ENCODE peak calls at places on chromosome 1, in eight cellular contexts. Z is transverse colon, M is psoas muscle, R is heart right ventricle, O is left ventricle myocardium inferior, G is tibial artery, L is PC-3, P is hepatocyte. J is an unnamed sample.

GRCh38 chr1:53984701-53985100 is 33.3 kb downstream of the LDLRAD1 start:
- DNase-seq in Z (no peak), M (no peak), R (no peak), O (no peak), G (no peak), L (no peak), P (no peak), J (no peak)

GRCh38 chr1:14071581-14071980 is 371.6 kb downstream of the PRDM2 start:
- DNase-seq in Z (no peak), M (no peak), R (no peak), O (no peak), G (no peak), L (peak; percentile 5), P (no peak), J (no peak)

GRCh38 chr1:117531222-117531621 is 74.6 kb upstream of the TENT5C start:
- DNase-seq in Z (no peak), M (no peak), R (no peak), O (no peak), G (no peak), L (no peak), P (no peak), J (no peak)

GRCh38 chr1:100794719-100795645 is 75.4 kb downstream of the VCAM1 start:
- DNase-seq in Z (no peak), M (no peak), R (no peak), O (no peak), G (no peak), L (peak; percentile 54), P (no peak), J (no peak)

GRCh38 chr1:183093066-183093668 is 69.9 kb downstream of the LAMC1 start:
- DNase-seq in Z (no peak), M (no peak), R (no peak), O (no peak), G (no peak), L (no peak), P (no peak), J (no peak)

GRCh38 chr1:204647114-204647804 is 38.3 kb downstream of the LRRN2 start:
- DNase-seq in Z (peak; percentile 44), M (no peak), R (no peak), O (no peak), G (peak; percentile 10), L (peak; percentile 94), P (peak; percentile 74), J (peak; percentile 55)

GRCh38 chr1:21003281-21003680 is 173.4 kb downstream of the EIF4G3 start:
- DNase-seq in Z (no peak), M (no peak), R (no peak), O (no peak), G (no peak), L (no peak), P (no peak), J (no peak)

GRCh38 chr1:46039571-46040052 is 92.8 kb downstream of the PIK3R3 start:
- DNase-seq in Z (peak; percentile 39), M (peak; percentile 52), R (no peak), O (no peak), G (no peak), L (peak; percentile 73), P (no peak), J (no peak)

GRCh38 chr1:39623053-39623452 is 16.4 kb downstream of the HEYL start:
- DNase-seq in Z (no peak), M (peak; percentile 75), R (peak; percentile 84), O (peak; percentile 79), G (peak; percentile 91), L (no peak), P (no peak), J (no peak)

GRCh38 chr1:31831397-31832378 is 15.9 kb upstream of the SPOCD1 start:
- DNase-seq in Z (no peak), M (no peak), R (no peak), O (no peak), G (no peak), L (peak; percentile 23), P (no peak), J (no peak)

GRCh38 chr1:36207339-36207738 is 16.9 kb upstream of the THRAP3 start:
- DNase-seq in Z (peak; percentile 29), M (peak; percentile 74), R (peak; percentile 61), O (peak; percentile 49), G (peak; percentile 94), L (peak; percentile 32), P (no peak), J (no peak)

GRCh38 chr1:231973840-231974239 is 347.2 kb downstream of the DISC1 start:
- DNase-seq in Z (no peak), M (no peak), R (no peak), O (no peak), G (no peak), L (no peak), P (no peak), J (no peak)

GRCh38 chr1:13774121-13774520 is 74.1 kb downstream of the PRDM2 start:
- DNase-seq in Z (no peak), M (no peak), R (no peak), O (no peak), G (no peak), L (no peak), P (no peak), J (no peak)

GRCh38 chr1:160400284-160400645 is at the start of gene VANGL2:
- DNase-seq in Z (peak; percentile 83), M (peak; percentile 86), R (peak; percentile 88), O (peak; percentile 83), G (no peak), L (no peak), P (peak; percentile 92), J (peak; percentile 87)

DNA sequence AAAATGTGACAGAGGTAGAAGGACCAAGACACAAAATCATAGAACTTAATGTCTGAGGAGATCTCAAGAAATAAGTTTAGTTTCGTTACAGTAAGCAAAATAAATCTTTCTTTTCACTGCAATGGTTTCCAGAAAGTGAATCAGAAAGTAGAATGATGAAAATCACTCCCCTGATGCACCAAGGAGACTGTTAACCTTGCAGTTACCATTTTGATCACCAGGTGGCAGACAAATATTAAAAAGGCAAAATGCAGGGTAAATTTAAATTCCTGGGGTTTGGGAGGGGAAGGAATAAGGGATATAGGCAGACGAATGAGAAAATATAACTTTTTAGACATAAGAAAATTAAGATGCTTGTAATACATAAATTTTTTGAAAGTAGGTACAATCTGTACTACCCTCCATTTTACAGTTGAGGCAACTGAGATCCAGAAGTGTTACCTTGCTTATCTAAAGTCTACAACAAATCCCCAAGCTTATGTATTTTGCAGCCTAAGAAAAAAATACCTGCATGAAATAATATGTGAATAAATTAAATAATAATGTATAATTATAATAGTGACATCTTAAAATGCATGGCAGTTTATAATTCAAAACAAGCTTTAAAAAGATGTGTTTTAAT is 253.2 kb downstream of the CRB1 start:
- DNase-seq in Z (no peak), M (no peak), R (no peak), O (no peak), G (no peak), L (peak; percentile 60), P (peak; percentile 42), J (peak; percentile 47)
- TF ChIP-seq CTCF in Z (peak; percentile 39), M (peak; percentile 50), R (peak; percentile 53), O (peak; percentile 65), G (peak; percentile 35), L (peak; percentile 72), P (peak; percentile 67), J (peak; percentile 70)

GRCh38 chr1:68218485-68218884 is 13.8 kb downstream of the WLS start:
- DNase-seq in Z (no peak), M (no peak), R (no peak), O (no peak), G (no peak), L (no peak), P (no peak), J (peak; percentile 43)
- H3K4me1 ChIP-seq in Z (peaks cover 30% of the 10 kb centered on the region), M (peaks cover 51% of the 10 kb centered on the region), R (peaks cover 64% of the 10 kb centered on the region), O (peaks cover 91% of the 10 kb centered on the region), G (peaks cover 50% of the 10 kb centered on the region), L (peaks cover 29% of the 10 kb centered on the region), P (peaks cover 36% of the 10 kb centered on the region), J (peaks cover 48% of the 10 kb centered on the region)

DNA sequence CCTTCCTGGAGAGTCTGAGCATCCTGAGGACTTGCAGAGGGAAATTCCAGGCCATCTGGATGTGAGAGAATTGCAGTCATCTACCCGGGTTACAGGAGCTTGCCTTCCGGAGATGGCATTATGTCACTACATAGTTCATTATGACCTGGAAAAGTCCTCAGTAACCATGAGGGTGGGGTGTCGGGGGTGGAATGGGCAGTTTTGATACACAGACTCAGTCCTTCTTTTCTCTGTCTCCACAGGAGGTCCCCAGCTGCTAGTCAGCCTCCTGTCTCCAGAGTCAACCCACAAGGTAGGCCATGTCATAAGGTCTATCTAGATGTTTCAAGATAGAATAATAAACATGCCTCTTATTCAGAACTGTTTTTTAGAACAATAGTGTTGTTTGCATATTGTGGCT is 268.2 kb upstream of the SGIP1 start:
- DNase-seq in Z (no peak), M (no peak), R (no peak), O (no peak), G (no peak), L (no peak), P (no peak), J (no peak)
- H3K4me3 ChIP-seq in Z (no peak overlapping the region), M (no peak overlapping the region), R (no peak overlapping the region), O (no peak overlapping the region), G (no peak overlapping the region), L (no peak overlapping the region), P (no peak overlapping the region), J (no peak overlapping the region)

GRCh38 chr1:98049370-98050115 is 128.7 kb upstream of the DPYD start:
- DNase-seq in Z (no peak), M (no peak), R (no peak), O (no peak), G (no peak), L (no peak), P (no peak), J (no peak)
- TF ChIP-seq CTCF in Z (no peak), M (no peak), R (no peak), O (no peak), G (no peak), L (no peak), P (no peak), J (no peak)

DNA sequence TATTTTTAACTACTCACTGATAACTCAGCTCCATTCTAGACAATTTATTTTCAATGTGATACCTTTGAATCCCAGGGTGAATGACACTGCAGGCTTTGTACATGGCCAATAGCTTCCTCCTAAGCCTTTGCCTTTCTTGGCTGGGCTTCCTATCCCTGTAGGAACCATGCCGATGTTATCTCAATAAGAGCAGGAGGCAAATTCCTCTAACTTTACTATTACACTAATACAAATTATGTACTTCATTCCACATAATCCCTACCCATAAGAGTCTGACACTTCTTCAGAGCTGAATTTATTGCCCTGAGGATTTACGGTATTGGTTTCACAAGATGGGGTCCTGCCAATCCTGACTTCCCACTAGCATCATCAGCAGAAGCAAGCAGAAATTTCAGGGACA is 14.0 kb downstream of the TGFBR3 start:
- DNase-seq in Z (no peak), M (no peak), R (no peak), O (no peak), G (no peak), L (peak; percentile 50), P (no peak), J (no peak)
- H3K4me1 ChIP-seq in Z (peaks cover 8% of the 10 kb centered on the region), M (peaks cover 17% of the 10 kb centered on the region), R (peaks cover 52% of the 10 kb centered on the region), O (peaks cover 71% of the 10 kb centered on the region), G (peaks cover 27% of the 10 kb centered on the region), L (peaks cover 20% of the 10 kb centered on the region), P (peaks cover 9% of the 10 kb centered on the region), J (peaks cover 4% of the 10 kb centered on the region)

DNA sequence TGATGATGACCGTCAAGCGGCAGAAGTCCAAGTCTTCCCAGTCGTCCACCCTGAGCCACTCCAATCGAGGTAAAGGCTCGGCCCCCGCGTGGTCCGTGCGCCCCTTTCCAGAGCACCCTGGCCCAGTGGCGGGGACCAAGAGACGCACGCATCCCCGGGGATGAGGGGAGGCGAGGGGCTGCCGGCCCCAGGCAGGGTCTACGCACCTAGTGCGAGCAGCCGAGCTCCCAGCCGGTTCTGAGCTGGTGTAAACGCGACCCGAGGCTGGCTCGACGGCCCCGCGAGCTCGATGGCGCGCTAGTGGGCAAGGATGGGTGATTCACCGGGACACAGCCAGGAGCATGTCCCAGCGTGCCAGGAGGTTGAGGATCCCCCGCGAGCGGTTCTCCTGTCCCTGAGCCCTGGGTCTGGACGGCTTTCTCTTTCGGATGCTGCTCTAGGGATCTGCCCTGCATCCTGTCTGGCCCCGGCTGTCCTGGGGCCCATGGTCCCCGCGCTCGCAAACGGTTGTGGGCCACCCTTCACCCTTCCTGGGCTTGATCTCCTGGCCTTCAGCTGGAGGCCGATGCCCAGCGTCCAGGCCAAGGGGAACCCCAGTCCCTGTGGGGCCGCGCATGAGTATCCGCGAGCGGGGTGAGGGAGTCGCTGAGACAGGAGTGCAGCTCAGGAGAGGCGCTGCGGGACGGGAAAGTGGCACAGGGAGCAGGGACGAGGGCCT is 689 bp downstream of the PKP1 start:
- DNase-seq in Z (no peak), M (no peak), R (no peak), O (no peak), G (no peak), L (peak; percentile 63), P (no peak), J (no peak)
- H3K4me3 ChIP-seq in Z (no peak overlapping the region), M (peak overlapping the region; percentile 41), R (peak overlapping the region; percentile 16), O (peak overlapping the region; percentile 49), G (no peak overlapping the region), L (peak overlapping the region; percentile 79), P (no peak overlapping the region), J (no peak overlapping the region)